ENCODE peak calls at places on chromosomes 5 and 9, in ten cellular contexts. One of them, this sample, is unnamed.

GRCh38 chr9:21251638-21252037 is 11.8 kb upstream of the IFNA14 start:
- DNase-seq in K562: no peak
- DNase-seq in body of pancreas: no peak
- DNase-seq in adrenal gland: no peak
- DNase-seq in esophagus squamous epithelium: no peak
- DNase-seq in erythroblast: no peak
- DNase-seq in A549: no peak
- DNase-seq in right lobe of liver: no peak
- DNase-seq in vagina: no peak
- DNase-seq in heart left ventricle: no peak
- DNase-seq in this sample: no peak

GRCh38 chr9:72443855-72444254 is 77.6 kb upstream of the TMC1 start:
- DNase-seq in K562: no peak
- DNase-seq in body of pancreas: no peak
- DNase-seq in adrenal gland: no peak
- DNase-seq in esophagus squamous epithelium: no peak
- DNase-seq in erythroblast: no peak
- DNase-seq in A549: peak; percentile 38
- DNase-seq in right lobe of liver: no peak
- DNase-seq in vagina: no peak
- DNase-seq in heart left ventricle: no peak
- DNase-seq in this sample: no peak

GRCh38 chr5:127136908-127137307 is 63.6 kb upstream of the C5orf63 start:
- DNase-seq in K562: no peak
- DNase-seq in body of pancreas: no peak
- DNase-seq in adrenal gland: no peak
- DNase-seq in esophagus squamous epithelium: no peak
- DNase-seq in erythroblast: no peak
- DNase-seq in A549: no peak
- DNase-seq in right lobe of liver: no peak
- DNase-seq in vagina: no peak
- DNase-seq in heart left ventricle: no peak
- DNase-seq in this sample: no peak

GRCh38 chr5:149605998-149606721 is 24.9 kb downstream of the ARHGEF37 start:
- DNase-seq in K562: peak; percentile 87
- DNase-seq in body of pancreas: no peak
- DNase-seq in adrenal gland: no peak
- DNase-seq in esophagus squamous epithelium: no peak
- DNase-seq in erythroblast: peak; percentile 97
- DNase-seq in A549: peak; percentile 95
- DNase-seq in right lobe of liver: no peak
- DNase-seq in vagina: no peak
- DNase-seq in heart left ventricle: peak; percentile 43
- DNase-seq in this sample: peak; percentile 78

GRCh38 chr9:26264709-26265601 is 586.7 kb upstream of the TUSC1 start:
- DNase-seq in K562: no peak
- DNase-seq in body of pancreas: no peak
- DNase-seq in adrenal gland: no peak
- DNase-seq in esophagus squamous epithelium: no peak
- DNase-seq in erythroblast: no peak
- DNase-seq in A549: no peak
- DNase-seq in right lobe of liver: no peak
- DNase-seq in vagina: no peak
- DNase-seq in heart left ventricle: no peak
- DNase-seq in this sample: no peak

GRCh38 chr9:22111871-22112247 is 102.8 kb upstream of the CDKN2B start:
- DNase-seq in K562: no peak
- DNase-seq in body of pancreas: no peak
- DNase-seq in adrenal gland: no peak
- DNase-seq in esophagus squamous epithelium: no peak
- DNase-seq in erythroblast: no peak
- DNase-seq in A549: no peak
- DNase-seq in right lobe of liver: no peak
- DNase-seq in vagina: no peak
- DNase-seq in heart left ventricle: no peak
- DNase-seq in this sample: no peak

GRCh38 chr5:169876376-169876775 is 103.9 kb downstream of the INSYN2B start:
- DNase-seq in K562: no peak
- DNase-seq in body of pancreas: no peak
- DNase-seq in adrenal gland: no peak
- DNase-seq in esophagus squamous epithelium: no peak
- DNase-seq in erythroblast: no peak
- DNase-seq in A549: no peak
- DNase-seq in right lobe of liver: no peak
- DNase-seq in vagina: no peak
- DNase-seq in heart left ventricle: no peak
- DNase-seq in this sample: no peak

GRCh38 chr5:149002761-149003689 is 59.8 kb downstream of the SH3TC2 start:
- DNase-seq in K562: no peak
- DNase-seq in body of pancreas: no peak
- DNase-seq in adrenal gland: no peak
- DNase-seq in esophagus squamous epithelium: no peak
- DNase-seq in erythroblast: no peak
- DNase-seq in A549: no peak
- DNase-seq in right lobe of liver: no peak
- DNase-seq in vagina: peak; percentile 72
- DNase-seq in heart left ventricle: no peak
- DNase-seq in this sample: no peak

GRCh38 chr5:180040287-180041214 is 31.0 kb downstream of the RNF130 start:
- DNase-seq in K562: no peak
- DNase-seq in body of pancreas: peak; percentile 39
- DNase-seq in adrenal gland: no peak
- DNase-seq in esophagus squamous epithelium: no peak
- DNase-seq in erythroblast: no peak
- DNase-seq in A549: no peak
- DNase-seq in right lobe of liver: peak; percentile 50
- DNase-seq in vagina: no peak
- DNase-seq in heart left ventricle: no peak
- DNase-seq in this sample: no peak

GRCh38 chr9:114551750-114552685 is 35.6 kb upstream of the ATP6V1G1 start:
- DNase-seq in K562: peak; percentile 85
- DNase-seq in body of pancreas: peak; percentile 51
- DNase-seq in adrenal gland: peak; percentile 89
- DNase-seq in esophagus squamous epithelium: no peak
- DNase-seq in erythroblast: no peak
- DNase-seq in A549: peak; percentile 97
- DNase-seq in right lobe of liver: no peak
- DNase-seq in vagina: no peak
- DNase-seq in heart left ventricle: peak; percentile 58
- DNase-seq in this sample: peak; percentile 90

GRCh38 chr5:83856898-83857297 is 136.2 kb upstream of the HAPLN1 start:
- DNase-seq in K562: no peak
- DNase-seq in body of pancreas: no peak
- DNase-seq in adrenal gland: no peak
- DNase-seq in esophagus squamous epithelium: no peak
- DNase-seq in erythroblast: no peak
- DNase-seq in A549: no peak
- DNase-seq in right lobe of liver: no peak
- DNase-seq in vagina: no peak
- DNase-seq in heart left ventricle: no peak
- DNase-seq in this sample: no peak

GRCh38 chr5:169856571-169856970 is 123.7 kb downstream of the INSYN2B start:
- DNase-seq in K562: peak; percentile 37
- DNase-seq in body of pancreas: no peak
- DNase-seq in adrenal gland: no peak
- DNase-seq in esophagus squamous epithelium: no peak
- DNase-seq in erythroblast: peak; percentile 6
- DNase-seq in A549: peak; percentile 57
- DNase-seq in right lobe of liver: no peak
- DNase-seq in vagina: no peak
- DNase-seq in heart left ventricle: no peak
- DNase-seq in this sample: peak; percentile 63

GRCh38 chr5:148996270-148996669 is 66.6 kb downstream of the SH3TC2 start:
- DNase-seq in K562: no peak
- DNase-seq in body of pancreas: no peak
- DNase-seq in adrenal gland: no peak
- DNase-seq in esophagus squamous epithelium: no peak
- DNase-seq in erythroblast: no peak
- DNase-seq in A549: no peak
- DNase-seq in right lobe of liver: no peak
- DNase-seq in vagina: no peak
- DNase-seq in heart left ventricle: no peak
- DNase-seq in this sample: no peak

GRCh38 chr5:142915840-142916424 is 145.8 kb downstream of the ARHGAP26 start:
- DNase-seq in K562: peak; percentile 40
- DNase-seq in body of pancreas: peak; percentile 63
- DNase-seq in adrenal gland: no peak
- DNase-seq in esophagus squamous epithelium: no peak
- DNase-seq in erythroblast: no peak
- DNase-seq in A549: peak; percentile 52
- DNase-seq in right lobe of liver: peak; percentile 57
- DNase-seq in vagina: no peak
- DNase-seq in heart left ventricle: no peak
- DNase-seq in this sample: no peak

GRCh38 chr5:42507451-42508092 is 84.3 kb downstream of the GHR start:
- DNase-seq in K562: peak; percentile 17
- DNase-seq in body of pancreas: no peak
- DNase-seq in adrenal gland: no peak
- DNase-seq in esophagus squamous epithelium: no peak
- DNase-seq in erythroblast: no peak
- DNase-seq in A549: no peak
- DNase-seq in right lobe of liver: no peak
- DNase-seq in vagina: no peak
- DNase-seq in heart left ventricle: no peak
- DNase-seq in this sample: no peak

GRCh38 chr5:56314536-56314935 is 81.4 kb upstream of the ANKRD55 start:
- DNase-seq in K562: peak; percentile 70
- DNase-seq in body of pancreas: peak; percentile 33
- DNase-seq in adrenal gland: no peak
- DNase-seq in esophagus squamous epithelium: no peak
- DNase-seq in erythroblast: peak; percentile 60
- DNase-seq in A549: peak; percentile 46
- DNase-seq in right lobe of liver: no peak
- DNase-seq in vagina: no peak
- DNase-seq in heart left ventricle: peak; percentile 56
- DNase-seq in this sample: peak; percentile 35

GRCh38 chr5:129460121-129460950 is at the start of gene ADAMTS19:
- DNase-seq in K562: no peak
- DNase-seq in body of pancreas: no peak
- DNase-seq in adrenal gland: no peak
- DNase-seq in esophagus squamous epithelium: no peak
- DNase-seq in erythroblast: peak; percentile 54
- DNase-seq in A549: no peak
- DNase-seq in right lobe of liver: peak; percentile 28
- DNase-seq in vagina: no peak
- DNase-seq in heart left ventricle: peak; percentile 39
- DNase-seq in this sample: no peak

GRCh38 chr9:128892223-128892892 is 10.4 kb downstream of the LRRC8A start:
- DNase-seq in K562: peak; percentile 44
- DNase-seq in body of pancreas: peak; percentile 71
- DNase-seq in adrenal gland: peak; percentile 76
- DNase-seq in esophagus squamous epithelium: peak; percentile 79
- DNase-seq in erythroblast: peak; percentile 89
- DNase-seq in A549: peak; percentile 55
- DNase-seq in right lobe of liver: peak; percentile 80
- DNase-seq in vagina: peak; percentile 98
- DNase-seq in heart left ventricle: peak; percentile 93
- DNase-seq in this sample: peak; percentile 97
- TF ChIP-seq POLR2A in K562: no peak
- TF ChIP-seq POLR2A in body of pancreas: peak; percentile 37
- TF ChIP-seq POLR2A in adrenal gland: no peak
- TF ChIP-seq POLR2A in esophagus squamous epithelium: peak; percentile 56
- TF ChIP-seq POLR2A in erythroblast: peak; percentile 60
- TF ChIP-seq POLR2A in A549: no peak
- TF ChIP-seq POLR2A in right lobe of liver: no peak
- TF ChIP-seq POLR2A in vagina: no peak
- TF ChIP-seq POLR2A in heart left ventricle: no peak
- TF ChIP-seq POLR2A in this sample: peak; percentile 59

GRCh38 chr5:63409737-63410136 is 552.5 kb downstream of the HTR1A start:
- DNase-seq in K562: no peak
- DNase-seq in body of pancreas: no peak
- DNase-seq in adrenal gland: no peak
- DNase-seq in esophagus squamous epithelium: no peak
- DNase-seq in erythroblast: no peak
- DNase-seq in A549: no peak
- DNase-seq in right lobe of liver: no peak
- DNase-seq in vagina: no peak
- DNase-seq in heart left ventricle: no peak
- DNase-seq in this sample: no peak
- TF ChIP-seq POLR2A in K562: no peak
- TF ChIP-seq POLR2A in body of pancreas: no peak
- TF ChIP-seq POLR2A in adrenal gland: no peak
- TF ChIP-seq POLR2A in esophagus squamous epithelium: no peak
- TF ChIP-seq POLR2A in erythroblast: no peak
- TF ChIP-seq POLR2A in A549: no peak
- TF ChIP-seq POLR2A in right lobe of liver: no peak
- TF ChIP-seq POLR2A in vagina: no peak
- TF ChIP-seq POLR2A in heart left ventricle: no peak
- TF ChIP-seq POLR2A in this sample: no peak

DNA sequence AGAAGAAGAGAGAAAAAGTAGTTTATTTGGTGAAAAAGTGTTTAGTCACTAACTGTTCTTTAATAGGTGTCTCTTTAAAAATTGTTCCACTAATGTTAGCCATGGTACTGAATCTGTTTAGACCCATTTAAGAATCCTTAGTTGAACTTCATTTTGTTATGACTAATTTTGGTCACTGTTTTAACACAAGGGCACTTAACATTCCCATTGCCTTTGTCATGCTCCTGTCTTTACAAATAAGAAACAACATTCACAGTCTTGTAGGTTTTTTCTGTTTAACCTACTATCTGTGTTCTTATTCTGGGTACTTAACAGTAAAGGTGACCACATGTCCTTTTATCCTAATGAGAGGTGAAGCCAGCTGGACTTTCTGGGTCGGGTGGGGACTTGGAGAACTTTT is 116.5 kb downstream of the WDR70 start:
- DNase-seq in K562: no peak
- DNase-seq in body of pancreas: no peak
- DNase-seq in adrenal gland: no peak
- DNase-seq in esophagus squamous epithelium: no peak
- DNase-seq in erythroblast: no peak
- DNase-seq in A549: no peak
- DNase-seq in right lobe of liver: no peak
- DNase-seq in vagina: no peak
- DNase-seq in heart left ventricle: no peak
- DNase-seq in this sample: no peak
- TF ChIP-seq POLR2A in K562: no peak
- TF ChIP-seq POLR2A in body of pancreas: no peak
- TF ChIP-seq POLR2A in adrenal gland: no peak
- TF ChIP-seq POLR2A in esophagus squamous epithelium: no peak
- TF ChIP-seq POLR2A in erythroblast: no peak
- TF ChIP-seq POLR2A in A549: no peak
- TF ChIP-seq POLR2A in right lobe of liver: no peak
- TF ChIP-seq POLR2A in vagina: no peak
- TF ChIP-seq POLR2A in heart left ventricle: no peak
- TF ChIP-seq POLR2A in this sample: no peak

DNA sequence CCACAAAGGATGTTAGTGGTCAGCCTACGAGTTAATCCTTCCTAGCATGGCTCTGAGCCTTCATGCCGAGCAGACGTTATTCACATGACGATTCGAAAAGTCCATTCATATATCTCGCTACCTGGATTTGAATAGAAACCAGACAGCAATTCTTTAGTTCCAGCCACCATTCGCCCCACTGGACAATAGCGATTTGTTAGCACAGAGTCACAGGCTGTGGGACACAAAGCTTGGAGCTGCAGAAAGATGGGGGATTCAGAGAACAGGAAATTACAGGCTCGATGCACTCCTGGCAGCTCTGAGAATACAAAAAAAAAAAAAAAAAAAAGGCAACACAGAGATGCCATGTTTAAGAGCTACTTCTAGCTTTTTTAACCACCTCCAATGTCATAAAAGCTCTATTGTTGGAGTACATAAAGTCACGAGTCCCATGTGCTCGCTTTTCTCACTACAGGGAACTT is 110.7 kb downstream of the NR6A1 start:
- DNase-seq in K562: peak; percentile 42
- DNase-seq in body of pancreas: no peak
- DNase-seq in adrenal gland: peak; percentile 21
- DNase-seq in esophagus squamous epithelium: no peak
- DNase-seq in erythroblast: peak; percentile 58
- DNase-seq in A549: no peak
- DNase-seq in right lobe of liver: no peak
- DNase-seq in vagina: no peak
- DNase-seq in heart left ventricle: no peak
- DNase-seq in this sample: no peak
- TF ChIP-seq POLR2A in K562: no peak
- TF ChIP-seq POLR2A in body of pancreas: no peak
- TF ChIP-seq POLR2A in adrenal gland: peak; percentile 17
- TF ChIP-seq POLR2A in esophagus squamous epithelium: no peak
- TF ChIP-seq POLR2A in erythroblast: no peak
- TF ChIP-seq POLR2A in A549: no peak
- TF ChIP-seq POLR2A in right lobe of liver: no peak
- TF ChIP-seq POLR2A in vagina: no peak
- TF ChIP-seq POLR2A in heart left ventricle: no peak
- TF ChIP-seq POLR2A in this sample: no peak